ENCODE peak calls at places on chromosomes 5 and 9, in five cellular contexts. One of them, this sample, is unnamed.

GRCh38 chr5:172561151-172561550 is 79.9 kb upstream of the NEURL1B start:
- DNase-seq in HuH-7: no peak
- DNase-seq in left ventricle myocardium superior: no peak
- DNase-seq in ELR: peak
- DNase-seq in SW 1271: no peak
- DNase-seq in this sample: no peak

GRCh38 chr5:61840354-61840753 is 465.7 kb upstream of the KIF2A start:
- DNase-seq in HuH-7: no peak
- DNase-seq in left ventricle myocardium superior: no peak
- DNase-seq in ELR: no peak
- DNase-seq in SW 1271: no peak
- DNase-seq in this sample: no peak

GRCh38 chr5:72511371-72512178 is 4.4 kb upstream of the ZNF366 start:
- DNase-seq in HuH-7: no peak
- DNase-seq in left ventricle myocardium superior: no peak
- DNase-seq in ELR: peak
- DNase-seq in SW 1271: no peak
- DNase-seq in this sample: no peak

GRCh38 chr9:68844623-68845612 is 139.9 kb downstream of the PIP5K1B start:
- DNase-seq in HuH-7: peak
- DNase-seq in left ventricle myocardium superior: peak
- DNase-seq in ELR: peak
- DNase-seq in SW 1271: peak
- DNase-seq in this sample: no peak

GRCh38 chr5:56849671-56850070 is 34.3 kb downstream of the MAP3K1 start:
- DNase-seq in HuH-7: no peak
- DNase-seq in left ventricle myocardium superior: no peak
- DNase-seq in ELR: no peak
- DNase-seq in SW 1271: no peak
- DNase-seq in this sample: no peak

GRCh38 chr5:113909782-113910181 is 396.3 kb downstream of the YTHDC2 start:
- DNase-seq in HuH-7: no peak
- DNase-seq in left ventricle myocardium superior: no peak
- DNase-seq in ELR: no peak
- DNase-seq in SW 1271: no peak
- DNase-seq in this sample: no peak

GRCh38 chr5:634191-634590 is 22.1 kb downstream of the CEP72 start:
- DNase-seq in HuH-7: no peak
- DNase-seq in left ventricle myocardium superior: no peak
- DNase-seq in ELR: no peak
- DNase-seq in SW 1271: no peak
- DNase-seq in this sample: no peak

GRCh38 chr9:20989923-20990341 is 41.5 kb downstream of the HACD4 start:
- DNase-seq in HuH-7: no peak
- DNase-seq in left ventricle myocardium superior: peak
- DNase-seq in ELR: no peak
- DNase-seq in SW 1271: no peak
- DNase-seq in this sample: no peak

GRCh38 chr5:120207139-120207538 is 257.0 kb upstream of the PRR16 start:
- DNase-seq in HuH-7: no peak
- DNase-seq in left ventricle myocardium superior: no peak
- DNase-seq in ELR: peak
- DNase-seq in SW 1271: no peak
- DNase-seq in this sample: no peak

GRCh38 chr9:109182940-109183798 is 16.1 kb upstream of the FRRS1L start:
- DNase-seq in HuH-7: peak
- DNase-seq in left ventricle myocardium superior: peak
- DNase-seq in ELR: peak
- DNase-seq in SW 1271: peak
- DNase-seq in this sample: no peak

GRCh38 chr5:55625603-55625875 is 86.6 kb downstream of the SLC38A9 start:
- DNase-seq in HuH-7: no peak
- DNase-seq in left ventricle myocardium superior: no peak
- DNase-seq in ELR: no peak
- DNase-seq in SW 1271: no peak
- DNase-seq in this sample: no peak

GRCh38 chr9:105157178-105157583 is 87.3 kb upstream of the SLC44A1 start:
- DNase-seq in HuH-7: peak
- DNase-seq in left ventricle myocardium superior: peak
- DNase-seq in ELR: peak
- DNase-seq in SW 1271: peak
- DNase-seq in this sample: peak

GRCh38 chr9:27618066-27618465 is 44.8 kb upstream of the C9orf72 start:
- DNase-seq in HuH-7: no peak
- DNase-seq in left ventricle myocardium superior: no peak
- DNase-seq in ELR: no peak
- DNase-seq in SW 1271: no peak
- DNase-seq in this sample: no peak

GRCh38 chr9:18606831-18607230 is 132.9 kb downstream of the ADAMTSL1 start:
- DNase-seq in HuH-7: no peak
- DNase-seq in left ventricle myocardium superior: no peak
- DNase-seq in ELR: no peak
- DNase-seq in SW 1271: no peak
- DNase-seq in this sample: no peak

GRCh38 chr9:133782157-133783130 is 44.3 kb upstream of the SARDH start:
- DNase-seq in HuH-7: peak
- DNase-seq in left ventricle myocardium superior: peak
- DNase-seq in ELR: peak
- DNase-seq in SW 1271: peak
- DNase-seq in this sample: peak

GRCh38 chr5:137621861-137622823 is 113.7 kb downstream of the KLHL3 start:
- DNase-seq in HuH-7: no peak
- DNase-seq in left ventricle myocardium superior: peak
- DNase-seq in ELR: peak
- DNase-seq in SW 1271: no peak
- DNase-seq in this sample: no peak

GRCh38 chr9:69486498-69486897 is 161.5 kb downstream of the ENTREP1 start:
- DNase-seq in HuH-7: no peak
- DNase-seq in left ventricle myocardium superior: no peak
- DNase-seq in ELR: no peak
- DNase-seq in SW 1271: no peak
- DNase-seq in this sample: no peak

GRCh38 chr9:14912849-14913248 is 2.6 kb upstream of the FREM1 start:
- DNase-seq in HuH-7: no peak
- DNase-seq in left ventricle myocardium superior: no peak
- DNase-seq in ELR: no peak
- DNase-seq in SW 1271: no peak
- DNase-seq in this sample: no peak